ENCODE peak calls at places on chromosomes 3 and 15, in four cellular contexts. H is fibroblast of lung, Z is AG09319, V is body of pancreas. E is an unnamed sample.

GRCh38 chr3:186826978-186827857 is 15.3 kb upstream of the ADIPOQ start:
- DNase-seq in H (peak; percentile 79), Z (no peak), V (peak; percentile 85), E (peak; percentile 71)

GRCh38 chr3:59754456-59754855 is 704.6 kb upstream of the CFAP20DC start:
- DNase-seq in H (no peak), V (no peak), Z (no peak), E (no peak)

GRCh38 chr3:36700537-36701248 is 63.7 kb downstream of the DCLK3 start:
- DNase-seq in H (peak; percentile 84), Z (peak; percentile 50), V (peak; percentile 66), E (no peak)

GRCh38 chr3:173970206-173970605 is 572.7 kb downstream of the NLGN1 start:
- DNase-seq in H (no peak), V (no peak), Z (no peak), E (no peak)

GRCh38 chr3:138196023-138196422 is 8.9 kb downstream of the ARMC8 start:
- DNase-seq in H (no peak), Z (no peak), V (no peak), E (no peak)

GRCh38 chr15:57591822-57592367 is at the start of gene MYZAP:
- DNase-seq in Z (no peak), V (peak; percentile 86), H (no peak), E (no peak)

GRCh38 chr3:172323894-172324590 is 124.2 kb downstream of the GHSR start:
- DNase-seq in V (peak; percentile 56), H (peak; percentile 45), Z (no peak), E (no peak)

GRCh38 chr15:31378363-31378903 is 51.8 kb downstream of the KLF13 start:
- DNase-seq in V (no peak), H (no peak), Z (no peak), E (no peak)

GRCh38 chr3:12560505-12561188 is 3.8 kb downstream of the MKRN2 start:
- DNase-seq in Z (no peak), V (no peak), H (no peak), E (no peak)

GRCh38 chr3:7062714-7063113 is 201.8 kb downstream of the GRM7 start:
- DNase-seq in H (no peak), V (no peak), Z (no peak), E (no peak)

GRCh38 chr3:127831723-127832172 is 9.4 kb upstream of the MGLL start:
- DNase-seq in H (peak; percentile 70), V (peak; percentile 68), Z (no peak), E (no peak)

GRCh38 chr15:78193731-78194567 is 40.4 kb downstream of the ACSBG1 start:
- DNase-seq in Z (no peak), V (no peak), H (no peak), E (no peak)

GRCh38 chr3:152709659-152710058 is 125.3 kb upstream of the P2RY1 start:
- DNase-seq in V (no peak), Z (no peak), H (no peak), E (no peak)

GRCh38 chr3:52834871-52835501 is at the start of gene MUSTN1:
- DNase-seq in Z (no peak), H (peak; percentile 40), V (no peak), E (no peak)

GRCh38 chr3:115165266-115165665 is 18.2 kb upstream of the ZBTB20 start:
- DNase-seq in H (no peak), V (no peak), Z (no peak), E (no peak)

GRCh38 chr3:43817081-43817480 is 126.3 kb downstream of the ABHD5 start:
- DNase-seq in V (no peak), H (no peak), Z (no peak), E (no peak)

GRCh38 chr3:82087958-82088357 is 326.5 kb upstream of the GBE1 start:
- DNase-seq in V (no peak), Z (peak; percentile 22), H (peak; percentile 56), E (no peak)

GRCh38 chr3:42501681-42502428 is 588 bp upstream of the VIPR1 start:
- DNase-seq in Z (no peak), H (peak; percentile 26), V (peak; percentile 73), E (peak; percentile 34)